ENCODE peak calls at places on chromosomes 16 and 17, in nine cellular contexts. W is NCI-H1105, C is T-helper 9 cell, G is hepatocyte, D is brain pericyte, P is T-helper 2 cell, Z is NCI-H2081 treated with DMSO at 0.1 percent for 48 hours, T is HAP-1, O is spleen. F is an unnamed sample.

GRCh38 chr16:67545665-67546024 is 16.7 kb upstream of the CTCF start:
- DNase-seq in T (no peak), P (no peak), O (no peak), W (no peak), D (no peak), Z (no peak), G (no peak), C (no peak), F (no peak)

GRCh38 chr17:80109713-80110446 is 8.5 kb downstream of the GAA start:
- DNase-seq in Z (no peak), D (no peak), G (peak), O (peak), T (no peak), C (no peak), P (no peak), W (peak), F (no peak)

GRCh38 chr16:81486555-81487061 is 42.0 kb downstream of the CMIP start:
- DNase-seq in D (peak), P (no peak), O (no peak), W (no peak), Z (no peak), G (no peak), C (no peak), T (no peak), F (no peak)

GRCh38 chr17:75151893-75152292 is 2.4 kb downstream of the JPT1 start:
- DNase-seq in Z (peak), O (no peak), T (no peak), P (no peak), G (no peak), D (no peak), W (no peak), C (no peak), F (no peak)

GRCh38 chr16:67445441-67445912 is 14.6 kb downstream of the HSD11B2 start:
- DNase-seq in W (no peak), T (no peak), C (no peak), Z (no peak), P (no peak), D (no peak), O (no peak), G (no peak), F (no peak)

GRCh38 chr17:81081619-81082176 is 46.7 kb downstream of the BAIAP2 start:
- DNase-seq in O (no peak), W (no peak), G (no peak), C (no peak), P (no peak), Z (no peak), D (no peak), T (no peak), F (no peak)

GRCh38 chr17:72715906-72716572 is 376.4 kb downstream of the SLC39A11 start:
- DNase-seq in T (no peak), Z (no peak), P (no peak), D (peak), W (no peak), G (peak), O (no peak), C (no peak), F (no peak)

GRCh38 chr16:86722970-86723369 is 144.6 kb downstream of the FOXL1 start:
- DNase-seq in D (no peak), P (no peak), T (no peak), Z (no peak), W (no peak), C (no peak), O (no peak), G (no peak), F (no peak)

GRCh38 chr16:71899171-71899570 is 3.8 kb downstream of the IST1 start:
- DNase-seq in Z (no peak), P (no peak), T (no peak), G (no peak), D (no peak), W (no peak), O (no peak), C (no peak), F (no peak)

GRCh38 chr16:72112906-72113615 is 19.4 kb downstream of the DHX38 start:
- DNase-seq in P (no peak), Z (no peak), D (no peak), T (no peak), W (no peak), G (no peak), C (no peak), O (peak), F (no peak)

GRCh38 chr17:2107506-2107905 is 52.6 kb downstream of the HIC1 start:
- DNase-seq in W (no peak), D (no peak), C (no peak), Z (no peak), P (no peak), T (no peak), O (no peak), G (no peak), F (no peak)

GRCh38 chr16:9854665-9855064 is 327.6 kb downstream of the GRIN2A start:
- DNase-seq in W (no peak), D (no peak), T (no peak), Z (no peak), O (no peak), P (no peak), G (peak), C (no peak), F (no peak)

GRCh38 chr17:72616457-72616856 is 476.0 kb downstream of the SLC39A11 start:
- DNase-seq in T (no peak), Z (no peak), D (no peak), C (no peak), O (no peak), P (no peak), W (no peak), G (no peak), F (no peak)

GRCh38 chr17:80599546-80600305 is 55.1 kb downstream of the RPTOR start:
- DNase-seq in C (no peak), G (peak), T (peak), W (no peak), O (no peak), Z (no peak), D (no peak), P (no peak), F (peak)

GRCh38 chr16:87324411-87325275 is 7.5 kb upstream of the C16orf95 start:
- DNase-seq in Z (no peak), P (peak), T (peak), C (peak), D (no peak), G (peak), W (no peak), O (peak), F (peak)

GRCh38 chr17:33927732-33928133 is 327.4 kb upstream of the CCL2 start:
- DNase-seq in P (no peak), D (no peak), O (no peak), G (no peak), Z (no peak), C (no peak), W (peak), T (no peak), F (no peak)

F was measured in WERI-Rb-1.